ENCODE peak calls at places on chromosome 11, in four cellular contexts. Z, M, E and I are unnamed samples.
A peak's percentile ranks its signal among the peaks of the same experiment; 100 is the strongest.

GRCh38 chr11:93585758-93586157 is 42.6 kb upstream of the SMCO4 start:
- DNase-seq in Z (no peak), M (no peak), E (peak; percentile 13), I (no peak)

GRCh38 chr11:75261902-75262361 is 21.4 kb downstream of the TPBGL start:
- DNase-seq in Z (no peak), M (no peak), E (no peak), I (no peak)

GRCh38 chr11:21810650-21811049 is 382.2 kb upstream of the ANO5 start:
- DNase-seq in Z (peak; percentile 16), M (no peak), E (no peak), I (no peak)

GRCh38 chr11:128483211-128483788 is 104.1 kb downstream of the ETS1 start:
- DNase-seq in Z (no peak), M (no peak), E (no peak), I (no peak)

GRCh38 chr11:7467652-7468051 is 17.7 kb upstream of the OLFML1 start:
- DNase-seq in Z (no peak), M (no peak), E (no peak), I (no peak)

GRCh38 chr11:57324154-57324885 is 432 bp downstream of the TNKS1BP1 start:
- DNase-seq in Z (no peak), M (peak; percentile 94), E (peak; percentile 59), I (peak; percentile 59)

GRCh38 chr11:15905815-15906214 is 450.5 kb downstream of the SOX6 start:
- DNase-seq in Z (no peak), M (no peak), E (no peak), I (no peak)

GRCh38 chr11:127454856-127455255 is 454.3 kb upstream of the KIRREL3 start:
- DNase-seq in Z (no peak), M (no peak), E (no peak), I (no peak)

GRCh38 chr11:68956142-68956541 is 24.6 kb downstream of the MRGPRD start:
- DNase-seq in Z (no peak), M (peak; percentile 70), E (peak; percentile 68), I (peak; percentile 56)

GRCh38 chr11:118618115-118618990 is 10.9 kb downstream of the PHLDB1 start:
- DNase-seq in Z (no peak), M (no peak), E (no peak), I (no peak)

GRCh38 chr11:76491644-76492043 is 46.8 kb downstream of the EMSY start:
- DNase-seq in Z (no peak), M (no peak), E (no peak), I (no peak)

GRCh38 chr11:16382177-16382576 is 25.8 kb upstream of the SOX6 start:
- DNase-seq in Z (no peak), M (no peak), E (no peak), I (no peak)

GRCh38 chr11:12677131-12677530 is 2.9 kb downstream of the TEAD1 start:
- DNase-seq in Z (no peak), M (peak; percentile 57), E (no peak), I (no peak)

GRCh38 chr11:78438298-78438975 is 20.8 kb upstream of the GAB2 start:
- DNase-seq in Z (no peak), M (no peak), E (no peak), I (no peak)

GRCh38 chr11:66970808-66971442 is 4.2 kb upstream of the C11orf86 start:
- DNase-seq in Z (peak; percentile 95), M (peak; percentile 8), E (no peak), I (no peak)

GRCh38 chr11:125376117-125376516 is 119.9 kb downstream of the FEZ1 start:
- DNase-seq in Z (no peak), M (no peak), E (no peak), I (no peak)
- TF ChIP-seq TAF1 in Z (no peak), M (no peak), E (no peak), I (no peak)

GRCh38 chr11:3856856-3857553 is 1.5 kb downstream of the STIM1 start:
- DNase-seq in Z (no peak), M (no peak), E (no peak), I (no peak)

GRCh38 chr11:3861698-3862097 is 6.2 kb downstream of the STIM1 start:
- DNase-seq in Z (no peak), M (no peak), E (no peak), I (no peak)

GRCh38 chr11:3857628-3858027 is 2.2 kb downstream of the STIM1 start:
- DNase-seq in Z (peak; percentile 48), M (no peak), E (no peak), I (no peak)

GRCh38 chr11:3859373-3859881 is 4.0 kb downstream of the STIM1 start:
- DNase-seq in Z (no peak), M (no peak), E (peak; percentile 80), I (no peak)

DNA sequence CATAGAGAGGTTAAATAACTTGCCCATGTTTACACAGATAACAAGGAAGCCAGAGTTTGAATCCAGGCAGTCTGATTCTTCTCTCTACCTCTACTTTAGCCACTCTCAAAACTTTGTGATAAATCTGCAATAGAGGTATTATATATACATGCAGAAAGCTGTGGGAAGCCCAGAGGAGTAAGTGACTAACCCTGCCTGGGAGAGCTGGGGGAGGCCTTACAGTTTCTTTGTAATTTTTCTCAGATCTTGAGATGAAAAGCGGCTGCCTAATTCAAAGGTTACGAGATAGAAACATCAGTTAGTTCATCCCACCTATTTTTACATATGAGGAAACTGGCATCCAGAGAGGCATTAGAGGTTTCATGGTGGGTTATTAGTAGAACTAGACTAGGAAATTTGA is 4.9 kb downstream of the STIM1 start:
- DNase-seq in Z (no peak), M (no peak), E (no peak), I (no peak)
- TF ChIP-seq TAF1 in Z (no peak), M (no peak), E (no peak), I (no peak)

GRCh38 chr11:84236436-84236835 is 950.3 kb upstream of the CCDC90B start:
- DNase-seq in Z (no peak), M (peak; percentile 3), E (no peak), I (no peak)
- TF ChIP-seq TAF1 in Z (no peak), M (no peak), E (no peak), I (no peak)

GRCh38 chr11:10568486-10568941 is at the start of gene LYVE1:
- DNase-seq in Z (peak; percentile 65), M (no peak), E (no peak), I (no peak)
- TF ChIP-seq TAF1 in Z (no peak), M (no peak), E (no peak), I (no peak)

GRCh38 chr11:34067383-34068065 is 16.0 kb downstream of the CAPRIN1 start:
- DNase-seq in Z (no peak), M (no peak), E (no peak), I (no peak)

GRCh38 chr11:34068098-34068497 is 16.6 kb downstream of the CAPRIN1 start:
- DNase-seq in Z (no peak), M (no peak), E (no peak), I (no peak)

GRCh38 chr11:34064291-34064690 is 12.8 kb downstream of the CAPRIN1 start:
- DNase-seq in Z (no peak), M (no peak), E (no peak), I (no peak)

GRCh38 chr11:34063061-34063795 is 11.7 kb downstream of the CAPRIN1 start:
- DNase-seq in Z (no peak), M (peak; percentile 34), E (no peak), I (no peak)

GRCh38 chr11:34065505-34066203 is 14.1 kb downstream of the CAPRIN1 start:
- DNase-seq in Z (no peak), M (no peak), E (no peak), I (no peak)
- TF ChIP-seq TAF1 in Z (no peak), M (no peak), E (no peak), I (no peak)

GRCh38 chr11:109849946-109850345 is 243.2 kb upstream of the ZC3H12C start:
- DNase-seq in Z (no peak), M (no peak), E (no peak), I (no peak)

GRCh38 chr11:109851780-109852390 is 241.3 kb upstream of the ZC3H12C start:
- DNase-seq in Z (no peak), M (no peak), E (no peak), I (no peak)

GRCh38 chr11:109856958-109857357 is 236.2 kb upstream of the ZC3H12C start:
- DNase-seq in Z (no peak), M (no peak), E (no peak), I (no peak)

GRCh38 chr11:109854696-109855095 is 238.5 kb upstream of the ZC3H12C start:
- DNase-seq in Z (no peak), M (no peak), E (no peak), I (no peak)

GRCh38 chr11:109853156-109853776 is 239.9 kb upstream of the ZC3H12C start:
- DNase-seq in Z (peak; percentile 15), M (no peak), E (peak; percentile 29), I (no peak)
- TF ChIP-seq TAF1 in Z (no peak), M (no peak), E (no peak), I (no peak)

DNA sequence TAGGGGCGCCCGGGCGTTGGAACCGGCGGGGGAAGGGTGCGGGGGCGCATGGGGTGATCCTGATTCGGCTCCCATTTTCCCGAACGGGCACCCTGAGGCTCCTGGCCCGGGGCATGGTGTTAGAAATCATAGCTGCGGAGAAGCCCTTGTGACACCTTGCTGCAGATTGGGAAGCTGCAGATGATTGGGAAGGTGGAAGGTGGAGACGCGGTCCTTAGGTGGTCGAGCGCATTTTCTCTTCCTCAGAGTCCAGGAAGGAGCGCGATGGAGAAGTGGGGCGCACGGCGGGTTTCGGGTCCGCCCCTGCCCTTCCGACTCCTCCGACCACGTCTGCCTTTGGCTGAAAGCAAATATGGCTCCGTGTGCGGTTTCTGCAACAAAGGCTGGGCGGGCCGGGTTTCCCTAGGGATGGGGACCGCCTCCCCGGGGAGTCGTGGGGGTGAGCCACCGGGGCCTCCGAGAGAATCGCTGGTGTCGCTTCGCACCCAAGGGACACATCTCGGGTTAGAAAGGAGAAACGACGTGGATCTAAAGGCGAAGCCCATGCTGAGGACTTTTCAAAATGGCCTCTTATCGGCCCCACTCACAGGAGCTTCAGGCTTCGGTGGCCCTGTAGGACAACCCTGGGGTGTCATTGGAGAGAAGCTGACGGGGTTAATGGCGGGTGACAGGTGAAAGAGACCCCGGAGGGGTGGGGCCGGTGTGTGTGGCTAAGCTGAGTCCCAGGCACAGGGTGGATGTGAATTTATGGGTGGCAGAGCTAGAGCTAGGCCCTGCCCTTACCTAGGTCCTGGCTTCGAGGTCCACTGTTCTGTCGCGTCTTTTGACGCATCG is 707 bp upstream of the FTH1 start:
- DNase-seq in Z (peak; percentile 53), M (peak; percentile 61), E (peak; percentile 50), I (peak; percentile 54)
- TF ChIP-seq TAF1 in Z (no peak), M (peak; percentile 26), E (no peak), I (no peak)

GRCh38 chr11:31509017-31509411 is 408 bp downstream of the IMMP1L start:
- DNase-seq in Z (peak; percentile 6), M (no peak), E (no peak), I (no peak)
- TF ChIP-seq TAF1 in Z (no peak), M (no peak), E (no peak), I (no peak)

GRCh38 chr11:206516-207212 is 535 bp downstream of the BET1L start:
- DNase-seq in Z (no peak), M (peak; percentile 56), E (peak; percentile 50), I (no peak)
- TF ChIP-seq TAF1 in Z (no peak), M (no peak), E (no peak), I (no peak)